ENCODE peak calls at places on chromosomes 2 and 18, in four cellular contexts. One of them, this sample, is unnamed.
A peak's percentile ranks its signal among the peaks of the same experiment; 100 is the strongest.

GRCh38 chr2:101985101-101985792 is 6.5 kb upstream of the IL1R2 start:
- DNase-seq in fibroblast of lung: no peak
- DNase-seq in right cardiac atrium: no peak
- DNase-seq in naive thymus-derived CD4-positive, alpha-beta T cell: no peak
- DNase-seq in this sample: no peak

GRCh38 chr2:125243074-125243473 is 1218.0 kb downstream of the CNTNAP5 start:
- DNase-seq in fibroblast of lung: no peak
- DNase-seq in right cardiac atrium: no peak
- DNase-seq in naive thymus-derived CD4-positive, alpha-beta T cell: no peak
- DNase-seq in this sample: no peak

GRCh38 chr2:239929504-239929903 is 95.6 kb downstream of the NDUFA10 start:
- DNase-seq in fibroblast of lung: no peak
- DNase-seq in right cardiac atrium: peak; percentile 23
- DNase-seq in naive thymus-derived CD4-positive, alpha-beta T cell: no peak
- DNase-seq in this sample: no peak

GRCh38 chr18:31634331-31634713 is 42.6 kb downstream of the TTR start:
- DNase-seq in fibroblast of lung: no peak
- DNase-seq in right cardiac atrium: no peak
- DNase-seq in naive thymus-derived CD4-positive, alpha-beta T cell: no peak
- DNase-seq in this sample: no peak

GRCh38 chr2:76953733-76954347 is 568.3 kb downstream of the LRRTM4 start:
- DNase-seq in fibroblast of lung: peak; percentile 70
- DNase-seq in right cardiac atrium: no peak
- DNase-seq in naive thymus-derived CD4-positive, alpha-beta T cell: no peak
- DNase-seq in this sample: no peak

GRCh38 chr2:43071629-43072550 is 154.5 kb downstream of the ZFP36L2 start:
- DNase-seq in fibroblast of lung: peak; percentile 90
- DNase-seq in right cardiac atrium: peak; percentile 89
- DNase-seq in naive thymus-derived CD4-positive, alpha-beta T cell: no peak
- DNase-seq in this sample: no peak

GRCh38 chr2:216081487-216082387 is at the start of the genes PECR and TMEM169:
- DNase-seq in fibroblast of lung: peak; percentile 45
- DNase-seq in right cardiac atrium: peak; percentile 94
- DNase-seq in naive thymus-derived CD4-positive, alpha-beta T cell: peak; percentile 39
- DNase-seq in this sample: peak; percentile 74

GRCh38 chr2:61898810-61899209 is 6.7 kb upstream of the COMMD1 start:
- DNase-seq in fibroblast of lung: peak; percentile 31
- DNase-seq in right cardiac atrium: no peak
- DNase-seq in naive thymus-derived CD4-positive, alpha-beta T cell: no peak
- DNase-seq in this sample: no peak

GRCh38 chr2:189866296-189866695 is 82.0 kb downstream of the PMS1 start:
- DNase-seq in fibroblast of lung: no peak
- DNase-seq in right cardiac atrium: no peak
- DNase-seq in naive thymus-derived CD4-positive, alpha-beta T cell: no peak
- DNase-seq in this sample: no peak

GRCh38 chr2:201406077-201406662 is 45.1 kb downstream of the TRAK2 start:
- DNase-seq in fibroblast of lung: peak; percentile 97
- DNase-seq in right cardiac atrium: no peak
- DNase-seq in naive thymus-derived CD4-positive, alpha-beta T cell: no peak
- DNase-seq in this sample: no peak

GRCh38 chr2:235204923-235205322 is 253.1 kb downstream of the SH3BP4 start:
- DNase-seq in fibroblast of lung: no peak
- DNase-seq in right cardiac atrium: no peak
- DNase-seq in naive thymus-derived CD4-positive, alpha-beta T cell: no peak
- DNase-seq in this sample: no peak

GRCh38 chr2:31235504-31235902 is 1.6 kb downstream of the EHD3 start:
- DNase-seq in fibroblast of lung: peak; percentile 92
- DNase-seq in right cardiac atrium: no peak
- DNase-seq in naive thymus-derived CD4-positive, alpha-beta T cell: no peak
- DNase-seq in this sample: no peak

GRCh38 chr18:12278765-12279682 is 24.9 kb downstream of the CIDEA start:
- DNase-seq in fibroblast of lung: peak; percentile 97
- DNase-seq in right cardiac atrium: peak; percentile 94
- DNase-seq in naive thymus-derived CD4-positive, alpha-beta T cell: no peak
- DNase-seq in this sample: no peak

GRCh38 chr18:76385681-76385975 is 109.4 kb downstream of the ZNF516 start:
- DNase-seq in fibroblast of lung: no peak
- DNase-seq in right cardiac atrium: no peak
- DNase-seq in naive thymus-derived CD4-positive, alpha-beta T cell: no peak
- DNase-seq in this sample: no peak

GRCh38 chr2:9797681-9798556 is 45.4 kb upstream of the TAF1B start:
- DNase-seq in fibroblast of lung: no peak
- DNase-seq in right cardiac atrium: peak; percentile 29
- DNase-seq in naive thymus-derived CD4-positive, alpha-beta T cell: no peak
- DNase-seq in this sample: no peak

GRCh38 chr2:56183643-56184499 is at the start of gene CCDC85A:
- DNase-seq in fibroblast of lung: peak; percentile 71
- DNase-seq in right cardiac atrium: peak; percentile 95
- DNase-seq in naive thymus-derived CD4-positive, alpha-beta T cell: no peak
- DNase-seq in this sample: peak; percentile 24

GRCh38 chr2:65396348-65397026 is 35.9 kb downstream of the SPRED2 start:
- DNase-seq in fibroblast of lung: peak; percentile 86
- DNase-seq in right cardiac atrium: peak; percentile 60
- DNase-seq in naive thymus-derived CD4-positive, alpha-beta T cell: no peak
- DNase-seq in this sample: no peak

GRCh38 chr2:238712011-238712410 is 135.9 kb upstream of the TWIST2 start:
- DNase-seq in fibroblast of lung: no peak
- DNase-seq in right cardiac atrium: no peak
- DNase-seq in naive thymus-derived CD4-positive, alpha-beta T cell: no peak
- DNase-seq in this sample: no peak

GRCh38 chr2:238713234-238713832 is 134.6 kb upstream of the TWIST2 start:
- DNase-seq in fibroblast of lung: no peak
- DNase-seq in right cardiac atrium: no peak
- DNase-seq in naive thymus-derived CD4-positive, alpha-beta T cell: no peak
- DNase-seq in this sample: no peak

GRCh38 chr2:238716171-238716570 is 131.7 kb upstream of the TWIST2 start:
- DNase-seq in fibroblast of lung: no peak
- DNase-seq in right cardiac atrium: no peak
- DNase-seq in naive thymus-derived CD4-positive, alpha-beta T cell: no peak
- DNase-seq in this sample: no peak

GRCh38 chr2:238716585-238716984 is 131.3 kb upstream of the TWIST2 start:
- DNase-seq in fibroblast of lung: no peak
- DNase-seq in right cardiac atrium: no peak
- DNase-seq in naive thymus-derived CD4-positive, alpha-beta T cell: no peak
- DNase-seq in this sample: no peak

GRCh38 chr2:238714038-238714528 is 133.8 kb upstream of the TWIST2 start:
- DNase-seq in fibroblast of lung: no peak
- DNase-seq in right cardiac atrium: no peak
- DNase-seq in naive thymus-derived CD4-positive, alpha-beta T cell: no peak
- DNase-seq in this sample: no peak
- H3K27me3 ChIP-seq in fibroblast of lung: no peaks in the 10 kb centered on the region
- H3K27me3 ChIP-seq in right cardiac atrium: no peaks in the 10 kb centered on the region
- H3K27me3 ChIP-seq in naive thymus-derived CD4-positive, alpha-beta T cell: peaks cover 7% of the 10 kb centered on the region
- H3K27me3 ChIP-seq in this sample: no peaks in the 10 kb centered on the region

GRCh38 chr2:25294573-25295462 is 46.9 kb downstream of the DNMT3A start:
- DNase-seq in fibroblast of lung: peak; percentile 37
- DNase-seq in right cardiac atrium: peak; percentile 94
- DNase-seq in naive thymus-derived CD4-positive, alpha-beta T cell: peak; percentile 68
- DNase-seq in this sample: peak; percentile 90
- H3K4me3 ChIP-seq in fibroblast of lung: no peak overlapping the region
- H3K4me3 ChIP-seq in right cardiac atrium: no peak overlapping the region
- H3K4me3 ChIP-seq in naive thymus-derived CD4-positive, alpha-beta T cell: peak overlapping the region; percentile 46
- H3K4me3 ChIP-seq in this sample: peak overlapping the region; percentile 39

GRCh38 chr2:70891572-70892356 is 43.9 kb upstream of the ATP6V1B1 start:
- DNase-seq in fibroblast of lung: no peak
- DNase-seq in right cardiac atrium: no peak
- DNase-seq in naive thymus-derived CD4-positive, alpha-beta T cell: no peak
- DNase-seq in this sample: no peak
- H3K27me3 ChIP-seq in fibroblast of lung: peaks cover 77% of the 10 kb centered on the region
- H3K27me3 ChIP-seq in right cardiac atrium: no peaks in the 10 kb centered on the region
- H3K27me3 ChIP-seq in naive thymus-derived CD4-positive, alpha-beta T cell: no peaks in the 10 kb centered on the region
- H3K27me3 ChIP-seq in this sample: peaks cover 47% of the 10 kb centered on the region

GRCh38 chr2:66434679-66435548 is at the start of gene MEIS1:
- DNase-seq in fibroblast of lung: peak; percentile 100
- DNase-seq in right cardiac atrium: peak; percentile 96
- DNase-seq in naive thymus-derived CD4-positive, alpha-beta T cell: no peak
- DNase-seq in this sample: no peak

GRCh38 chr2:66433945-66434678 is 813 bp upstream of the MEIS1 start:
- DNase-seq in fibroblast of lung: peak; percentile 76
- DNase-seq in right cardiac atrium: peak; percentile 86
- DNase-seq in naive thymus-derived CD4-positive, alpha-beta T cell: no peak
- DNase-seq in this sample: no peak

GRCh38 chr2:66431840-66432511 is 2.9 kb upstream of the MEIS1 start:
- DNase-seq in fibroblast of lung: no peak
- DNase-seq in right cardiac atrium: no peak
- DNase-seq in naive thymus-derived CD4-positive, alpha-beta T cell: no peak
- DNase-seq in this sample: no peak

GRCh38 chr2:66433695-66433944 is 1.3 kb upstream of the MEIS1 start:
- DNase-seq in fibroblast of lung: no peak
- DNase-seq in right cardiac atrium: no peak
- DNase-seq in naive thymus-derived CD4-positive, alpha-beta T cell: no peak
- DNase-seq in this sample: no peak

GRCh38 chr2:66432801-66433694 is 1.9 kb upstream of the MEIS1 start:
- DNase-seq in fibroblast of lung: peak; percentile 98
- DNase-seq in right cardiac atrium: peak; percentile 94
- DNase-seq in naive thymus-derived CD4-positive, alpha-beta T cell: no peak
- DNase-seq in this sample: no peak
- H3K4me3 ChIP-seq in fibroblast of lung: peak overlapping the region; percentile 67
- H3K4me3 ChIP-seq in right cardiac atrium: peak overlapping the region; percentile 86
- H3K4me3 ChIP-seq in naive thymus-derived CD4-positive, alpha-beta T cell: no peak overlapping the region
- H3K4me3 ChIP-seq in this sample: no peak overlapping the region